ENCODE peak calls at places on chromosomes 5 and 9, in nine cellular contexts. One of them, this sample, is unnamed.

GRCh38 chr9:107584186-107584585 is 94.6 kb upstream of the KLF4 start:
- DNase-seq in H9: no peak
- DNase-seq in fibroblast of lung: peak; percentile 21
- DNase-seq in OCI-LY7: no peak
- DNase-seq in PC-3: no peak
- DNase-seq in neural progenitor cell: no peak
- DNase-seq in mammary epithelial cell: no peak
- DNase-seq in IMR-90: no peak
- DNase-seq in A549: no peak
- DNase-seq in this sample: peak; percentile 53

GRCh38 chr9:114386886-114387677 is 700 bp downstream of the AKNA start:
- DNase-seq in H9: no peak
- DNase-seq in fibroblast of lung: peak; percentile 12
- DNase-seq in OCI-LY7: no peak
- DNase-seq in PC-3: no peak
- DNase-seq in neural progenitor cell: no peak
- DNase-seq in mammary epithelial cell: no peak
- DNase-seq in IMR-90: peak; percentile 17
- DNase-seq in A549: no peak
- DNase-seq in this sample: no peak

GRCh38 chr5:14665949-14666741 is 1.6 kb downstream of the OTULIN start:
- DNase-seq in H9: no peak
- DNase-seq in fibroblast of lung: peak; percentile 31
- DNase-seq in OCI-LY7: peak; percentile 87
- DNase-seq in PC-3: peak; percentile 47
- DNase-seq in neural progenitor cell: peak; percentile 29
- DNase-seq in mammary epithelial cell: peak; percentile 63
- DNase-seq in IMR-90: peak; percentile 33
- DNase-seq in A549: peak; percentile 17
- DNase-seq in this sample: peak; percentile 42

GRCh38 chr9:20914556-20914955 is 116.9 kb downstream of the HACD4 start:
- DNase-seq in H9: no peak
- DNase-seq in fibroblast of lung: no peak
- DNase-seq in OCI-LY7: no peak
- DNase-seq in PC-3: no peak
- DNase-seq in neural progenitor cell: no peak
- DNase-seq in mammary epithelial cell: peak; percentile 51
- DNase-seq in IMR-90: no peak
- DNase-seq in A549: no peak
- DNase-seq in this sample: no peak

GRCh38 chr9:42852133-42852532 is 668.7 kb downstream of the SPATA31A6 start:
- DNase-seq in H9: peak; percentile 80
- DNase-seq in fibroblast of lung: peak; percentile 8
- DNase-seq in OCI-LY7: no peak
- DNase-seq in PC-3: peak; percentile 32
- DNase-seq in neural progenitor cell: peak; percentile 62
- DNase-seq in mammary epithelial cell: peak; percentile 64
- DNase-seq in IMR-90: no peak
- DNase-seq in A549: peak; percentile 73
- DNase-seq in this sample: peak; percentile 71

GRCh38 chr9:107489144-107489673 is 360 bp downstream of the KLF4 start:
- DNase-seq in H9: no peak
- DNase-seq in fibroblast of lung: no peak
- DNase-seq in OCI-LY7: no peak
- DNase-seq in PC-3: peak; percentile 11
- DNase-seq in neural progenitor cell: no peak
- DNase-seq in mammary epithelial cell: no peak
- DNase-seq in IMR-90: no peak
- DNase-seq in A549: no peak
- DNase-seq in this sample: peak; percentile 14

GRCh38 chr5:9766581-9766980 is 136.4 kb upstream of the TAS2R1 start:
- DNase-seq in H9: no peak
- DNase-seq in fibroblast of lung: peak; percentile 43
- DNase-seq in OCI-LY7: no peak
- DNase-seq in PC-3: peak; percentile 81
- DNase-seq in neural progenitor cell: no peak
- DNase-seq in mammary epithelial cell: peak; percentile 38
- DNase-seq in IMR-90: peak; percentile 81
- DNase-seq in A549: no peak
- DNase-seq in this sample: no peak

GRCh38 chr9:75658301-75658919 is 232.1 kb upstream of the PCSK5 start:
- DNase-seq in H9: no peak
- DNase-seq in fibroblast of lung: peak; percentile 8
- DNase-seq in OCI-LY7: no peak
- DNase-seq in PC-3: no peak
- DNase-seq in neural progenitor cell: no peak
- DNase-seq in mammary epithelial cell: no peak
- DNase-seq in IMR-90: peak; percentile 45
- DNase-seq in A549: no peak
- DNase-seq in this sample: peak; percentile 14

GRCh38 chr9:121556580-121556979 is 56.9 kb upstream of the GGTA1 start:
- DNase-seq in H9: no peak
- DNase-seq in fibroblast of lung: peak; percentile 99
- DNase-seq in OCI-LY7: no peak
- DNase-seq in PC-3: peak; percentile 95
- DNase-seq in neural progenitor cell: no peak
- DNase-seq in mammary epithelial cell: peak; percentile 94
- DNase-seq in IMR-90: peak; percentile 98
- DNase-seq in A549: peak; percentile 44
- DNase-seq in this sample: no peak

GRCh38 chr5:172278356-172278755 is 5.2 kb downstream of the UBTD2 start:
- DNase-seq in H9: no peak
- DNase-seq in fibroblast of lung: no peak
- DNase-seq in OCI-LY7: no peak
- DNase-seq in PC-3: no peak
- DNase-seq in neural progenitor cell: no peak
- DNase-seq in mammary epithelial cell: no peak
- DNase-seq in IMR-90: no peak
- DNase-seq in A549: no peak
- DNase-seq in this sample: no peak

GRCh38 chr9:135524130-135524861 is 3.1 kb downstream of the LCN1 start:
- DNase-seq in H9: no peak
- DNase-seq in fibroblast of lung: peak; percentile 12
- DNase-seq in OCI-LY7: no peak
- DNase-seq in PC-3: peak; percentile 7
- DNase-seq in neural progenitor cell: no peak
- DNase-seq in mammary epithelial cell: no peak
- DNase-seq in IMR-90: no peak
- DNase-seq in A549: no peak
- DNase-seq in this sample: no peak

GRCh38 chr9:68762570-68762969 is 57.5 kb downstream of the PIP5K1B start:
- DNase-seq in H9: no peak
- DNase-seq in fibroblast of lung: no peak
- DNase-seq in OCI-LY7: no peak
- DNase-seq in PC-3: no peak
- DNase-seq in neural progenitor cell: no peak
- DNase-seq in mammary epithelial cell: no peak
- DNase-seq in IMR-90: no peak
- DNase-seq in A549: no peak
- DNase-seq in this sample: no peak

GRCh38 chr5:151082274-151082902 is 1.6 kb upstream of the TNIP1 start:
- DNase-seq in H9: peak; percentile 57
- DNase-seq in fibroblast of lung: no peak
- DNase-seq in OCI-LY7: no peak
- DNase-seq in PC-3: peak; percentile 24
- DNase-seq in neural progenitor cell: peak; percentile 65
- DNase-seq in mammary epithelial cell: peak; percentile 65
- DNase-seq in IMR-90: peak; percentile 37
- DNase-seq in A549: peak; percentile 65
- DNase-seq in this sample: peak; percentile 77

GRCh38 chr5:943874-944620 is 51.4 kb downstream of the TRIP13 start:
- DNase-seq in H9: no peak
- DNase-seq in fibroblast of lung: no peak
- DNase-seq in OCI-LY7: peak; percentile 8
- DNase-seq in PC-3: no peak
- DNase-seq in neural progenitor cell: no peak
- DNase-seq in mammary epithelial cell: no peak
- DNase-seq in IMR-90: no peak
- DNase-seq in A549: no peak
- DNase-seq in this sample: peak; percentile 37

GRCh38 chr5:82147860-82148573 is 130.1 kb downstream of the RPS23 start:
- DNase-seq in H9: no peak
- DNase-seq in fibroblast of lung: peak; percentile 17
- DNase-seq in OCI-LY7: no peak
- DNase-seq in PC-3: no peak
- DNase-seq in neural progenitor cell: no peak
- DNase-seq in mammary epithelial cell: peak; percentile 44
- DNase-seq in IMR-90: peak; percentile 89
- DNase-seq in A549: no peak
- DNase-seq in this sample: no peak

GRCh38 chr5:126883801-126884200 is 106.9 kb downstream of the LMNB1 start:
- DNase-seq in H9: no peak
- DNase-seq in fibroblast of lung: peak; percentile 23
- DNase-seq in OCI-LY7: no peak
- DNase-seq in PC-3: no peak
- DNase-seq in neural progenitor cell: no peak
- DNase-seq in mammary epithelial cell: peak; percentile 1
- DNase-seq in IMR-90: peak; percentile 16
- DNase-seq in A549: no peak
- DNase-seq in this sample: no peak

GRCh38 chr5:159341914-159342313 is 11.6 kb upstream of the IL12B start:
- DNase-seq in H9: no peak
- DNase-seq in fibroblast of lung: peak; percentile 80
- DNase-seq in OCI-LY7: no peak
- DNase-seq in PC-3: peak; percentile 92
- DNase-seq in neural progenitor cell: no peak
- DNase-seq in mammary epithelial cell: peak; percentile 90
- DNase-seq in IMR-90: peak; percentile 71
- DNase-seq in A549: peak; percentile 76
- DNase-seq in this sample: no peak

GRCh38 chr5:17805426-17805825 is 171.2 kb downstream of the TAF11L14 start:
- DNase-seq in H9: no peak
- DNase-seq in fibroblast of lung: peak; percentile 15
- DNase-seq in OCI-LY7: no peak
- DNase-seq in PC-3: peak; percentile 59
- DNase-seq in neural progenitor cell: no peak
- DNase-seq in mammary epithelial cell: peak; percentile 77
- DNase-seq in IMR-90: peak; percentile 31
- DNase-seq in A549: peak; percentile 36
- DNase-seq in this sample: no peak

GRCh38 chr5:149583394-149583793 is 2.1 kb downstream of the ARHGEF37 start:
- DNase-seq in H9: no peak
- DNase-seq in fibroblast of lung: peak; percentile 41
- DNase-seq in OCI-LY7: no peak
- DNase-seq in PC-3: peak; percentile 29
- DNase-seq in neural progenitor cell: no peak
- DNase-seq in mammary epithelial cell: no peak
- DNase-seq in IMR-90: no peak
- DNase-seq in A549: no peak
- DNase-seq in this sample: no peak

GRCh38 chr5:179960204-179960831 is 52.6 kb upstream of the TBC1D9B start:
- DNase-seq in H9: no peak
- DNase-seq in fibroblast of lung: no peak
- DNase-seq in OCI-LY7: no peak
- DNase-seq in PC-3: no peak
- DNase-seq in neural progenitor cell: no peak
- DNase-seq in mammary epithelial cell: no peak
- DNase-seq in IMR-90: no peak
- DNase-seq in A549: no peak
- DNase-seq in this sample: no peak

DNA sequence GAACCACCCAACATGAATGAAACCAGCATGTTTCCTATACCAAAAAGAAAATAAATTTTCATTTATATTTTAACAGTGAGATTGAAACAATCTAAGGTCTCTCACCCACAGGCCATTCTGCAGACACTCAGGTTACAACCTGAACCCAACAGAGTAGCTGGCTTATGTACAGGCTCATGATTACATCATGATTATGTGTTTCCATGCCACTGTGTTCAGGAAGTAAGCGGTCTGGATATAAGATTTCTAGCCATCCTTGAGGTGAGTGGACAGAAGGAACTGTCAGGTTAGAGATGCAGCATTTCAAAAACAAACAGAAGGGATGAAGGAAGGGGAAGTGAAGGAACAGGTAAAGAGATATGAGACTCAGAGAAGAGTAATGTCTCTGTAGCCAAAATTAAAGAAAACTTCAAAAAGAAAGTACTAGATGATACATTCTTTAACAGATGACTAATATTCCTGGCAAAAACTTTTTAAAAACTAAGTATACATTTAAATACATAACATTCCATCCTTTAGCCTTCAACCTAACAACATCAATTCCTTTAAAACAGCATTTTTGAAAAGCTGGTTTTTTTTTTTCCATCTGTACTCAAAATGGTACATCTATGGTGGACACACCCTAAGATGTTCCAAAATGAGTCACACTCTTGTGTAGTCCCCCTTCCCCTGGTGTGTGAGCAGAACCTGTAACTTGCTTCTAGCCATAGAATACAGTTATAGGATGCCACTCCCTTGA is 119.8 kb downstream of the LPAR1 start:
- DNase-seq in H9: no peak
- DNase-seq in fibroblast of lung: peak; percentile 72
- DNase-seq in OCI-LY7: no peak
- DNase-seq in PC-3: peak; percentile 78
- DNase-seq in neural progenitor cell: no peak
- DNase-seq in mammary epithelial cell: peak; percentile 62
- DNase-seq in IMR-90: peak; percentile 89
- DNase-seq in A549: peak; percentile 41
- DNase-seq in this sample: no peak
- H3K4me2 ChIP-seq in H9: no peak overlapping the region
- H3K4me2 ChIP-seq in fibroblast of lung: peak overlapping the region; percentile 44
- H3K4me2 ChIP-seq in OCI-LY7: no peak overlapping the region
- H3K4me2 ChIP-seq in PC-3: peak overlapping the region; percentile 34
- H3K4me2 ChIP-seq in neural progenitor cell: no peak overlapping the region
- H3K4me2 ChIP-seq in mammary epithelial cell: peak overlapping the region; percentile 53
- H3K4me2 ChIP-seq in IMR-90: peak overlapping the region; percentile 75
- H3K4me2 ChIP-seq in A549: peak overlapping the region; percentile 74
- H3K4me2 ChIP-seq in this sample: no peak overlapping the region

GRCh38 chr5:89270901-89271300 is 387.9 kb upstream of the MEF2C start:
- DNase-seq in H9: no peak
- DNase-seq in fibroblast of lung: no peak
- DNase-seq in OCI-LY7: no peak
- DNase-seq in PC-3: no peak
- DNase-seq in neural progenitor cell: no peak
- DNase-seq in mammary epithelial cell: no peak
- DNase-seq in IMR-90: no peak
- DNase-seq in A549: no peak
- DNase-seq in this sample: no peak
- H3K4me2 ChIP-seq in H9: no peak overlapping the region
- H3K4me2 ChIP-seq in fibroblast of lung: no peak overlapping the region
- H3K4me2 ChIP-seq in OCI-LY7: peak overlapping the region; percentile 36
- H3K4me2 ChIP-seq in PC-3: no peak overlapping the region
- H3K4me2 ChIP-seq in neural progenitor cell: no peak overlapping the region
- H3K4me2 ChIP-seq in mammary epithelial cell: no peak overlapping the region
- H3K4me2 ChIP-seq in IMR-90: no peak overlapping the region
- H3K4me2 ChIP-seq in A549: no peak overlapping the region
- H3K4me2 ChIP-seq in this sample: no peak overlapping the region

GRCh38 chr9:131258186-131258585 is 18.1 kb downstream of the FAM78A start:
- DNase-seq in H9: no peak
- DNase-seq in fibroblast of lung: no peak
- DNase-seq in OCI-LY7: no peak
- DNase-seq in PC-3: no peak
- DNase-seq in neural progenitor cell: no peak
- DNase-seq in mammary epithelial cell: no peak
- DNase-seq in IMR-90: no peak
- DNase-seq in A549: no peak
- DNase-seq in this sample: no peak
- H3K4me2 ChIP-seq in H9: no peak overlapping the region
- H3K4me2 ChIP-seq in fibroblast of lung: no peak overlapping the region
- H3K4me2 ChIP-seq in OCI-LY7: no peak overlapping the region
- H3K4me2 ChIP-seq in PC-3: no peak overlapping the region
- H3K4me2 ChIP-seq in neural progenitor cell: no peak overlapping the region
- H3K4me2 ChIP-seq in mammary epithelial cell: no peak overlapping the region
- H3K4me2 ChIP-seq in IMR-90: no peak overlapping the region
- H3K4me2 ChIP-seq in A549: no peak overlapping the region
- H3K4me2 ChIP-seq in this sample: no peak overlapping the region

GRCh38 chr9:117494401-117495130 is 79.7 kb upstream of the ASTN2 start:
- DNase-seq in H9: no peak
- DNase-seq in fibroblast of lung: no peak
- DNase-seq in OCI-LY7: no peak
- DNase-seq in PC-3: no peak
- DNase-seq in neural progenitor cell: no peak
- DNase-seq in mammary epithelial cell: no peak
- DNase-seq in IMR-90: no peak
- DNase-seq in A549: no peak
- DNase-seq in this sample: no peak
- H3K4me2 ChIP-seq in H9: no peak overlapping the region
- H3K4me2 ChIP-seq in fibroblast of lung: no peak overlapping the region
- H3K4me2 ChIP-seq in OCI-LY7: no peak overlapping the region
- H3K4me2 ChIP-seq in PC-3: no peak overlapping the region
- H3K4me2 ChIP-seq in neural progenitor cell: no peak overlapping the region
- H3K4me2 ChIP-seq in mammary epithelial cell: peak overlapping the region; percentile 45
- H3K4me2 ChIP-seq in IMR-90: no peak overlapping the region
- H3K4me2 ChIP-seq in A549: no peak overlapping the region
- H3K4me2 ChIP-seq in this sample: no peak overlapping the region